ENCODE peak calls at places on chromosomes 3 and 15, in four cellular contexts. I is left lung; M is effector memory CD4-positive, alpha-beta T cell; R is fibroblast of lung. B is an unnamed sample.

GRCh38 chr3:174193559-174193958 is 665.6 kb upstream of the NAALADL2 start:
- DNase-seq in I (no peak), M (no peak), R (no peak), B (no peak)

GRCh38 chr3:127675651-127676391 is 3.1 kb downstream of the ABTB1 start:
- DNase-seq in I (peak; percentile 29), M (no peak), R (no peak), B (peak; percentile 53)

GRCh38 chr3:101020616-101021015 is 27.4 kb upstream of the ABI3BP start:
- DNase-seq in I (no peak), M (no peak), R (peak; percentile 9), B (no peak)

GRCh38 chr3:16512435-16513140 is 911 bp downstream of the RFTN1 start:
- DNase-seq in I (peak; percentile 66), M (peak; percentile 19), R (peak; percentile 26), B (peak; percentile 51)

GRCh38 chr15:46365612-46366011 is 730.8 kb downstream of the SQOR start:
- DNase-seq in I (no peak), M (no peak), R (peak; percentile 6), B (peak; percentile 39)

GRCh38 chr3:141940204-141940776 is 63.8 kb downstream of the ATP1B3 start:
- DNase-seq in I (no peak), M (no peak), R (peak; percentile 80), B (no peak)

GRCh38 chr3:27632431-27633223 is 89.5 kb downstream of the EOMES start:
- DNase-seq in I (peak; percentile 60), M (peak; percentile 27), R (peak; percentile 77), B (peak; percentile 83)

GRCh38 chr3:134796313-134797079 is 1.4 kb downstream of the EPHB1 start:
- DNase-seq in I (no peak), M (no peak), R (peak; percentile 28), B (peak; percentile 22)

GRCh38 chr3:63908081-63908736 is 4.0 kb downstream of the SCAANT1 start:
- DNase-seq in I (no peak), M (no peak), R (peak; percentile 42), B (no peak)

GRCh38 chr15:50148362-50148963 is 29.4 kb upstream of the ATP8B4 start:
- DNase-seq in I (no peak), M (no peak), R (peak; percentile 71), B (no peak)

GRCh38 chr3:55416381-55416821 is 70.7 kb downstream of the WNT5A start:
- DNase-seq in I (no peak), M (no peak), R (peak; percentile 89), B (no peak)

GRCh38 chr3:15205934-15206661 is at the start of gene CAPN7:
- DNase-seq in I (peak; percentile 95), M (peak; percentile 92), R (peak; percentile 93), B (peak; percentile 96)

GRCh38 chr3:49648354-49649057 is 25.6 kb upstream of the APEH start:
- DNase-seq in I (no peak), M (no peak), R (no peak), B (no peak)

GRCh38 chr3:177676148-177676547 is 478.9 kb upstream of the TBL1XR1 start:
- DNase-seq in I (no peak), M (no peak), R (no peak), B (no peak)

GRCh38 chr3:47908744-47909143 is 105.8 kb downstream of the DHX30 start:
- DNase-seq in I (no peak), M (no peak), R (peak; percentile 34), B (no peak)

DNA sequence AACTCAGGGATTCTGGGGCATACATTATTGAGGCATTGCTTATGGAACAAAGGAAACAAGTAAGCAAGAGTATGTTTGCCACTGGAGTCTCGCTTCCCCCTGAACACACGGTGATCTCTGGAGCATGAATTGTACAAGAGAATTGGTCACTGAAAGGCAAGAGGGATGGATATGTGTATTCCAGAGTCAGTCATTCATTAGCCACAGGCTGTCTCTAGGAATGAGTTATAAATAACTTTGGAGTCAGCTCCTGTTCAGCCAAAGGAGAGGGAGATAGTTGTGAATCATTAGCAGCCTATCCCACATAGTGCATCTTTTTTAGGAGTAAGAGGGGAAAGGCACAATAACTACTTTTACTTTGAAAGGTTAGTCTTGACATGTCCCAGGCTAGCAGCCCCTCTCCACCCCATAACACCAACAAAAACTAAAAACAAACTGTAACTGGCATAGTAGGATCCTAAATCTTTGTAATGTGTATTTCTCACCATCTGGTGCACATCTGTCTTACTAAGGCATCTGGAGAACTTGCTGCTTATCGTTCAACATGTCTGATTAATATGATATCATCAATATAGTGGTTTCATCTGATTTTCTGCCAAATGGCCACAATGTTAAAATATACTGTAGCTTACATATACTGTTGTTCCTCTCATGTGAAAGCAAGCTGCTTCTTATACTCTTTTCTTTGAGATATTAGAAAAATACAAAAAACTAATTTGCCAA is 462.2 kb downstream of the GRM7 start:
- DNase-seq in I (no peak), M (no peak), R (peak; percentile 67), B (no peak)
- H3K9me3 ChIP-seq in I (no peaks in the 10 kb centered on the region), M (no peaks in the 10 kb centered on the region), R (no peaks in the 10 kb centered on the region), B (no peaks in the 10 kb centered on the region)

GRCh38 chr3:75395601-75396315 is 268.4 kb upstream of the FRG2C start:
- DNase-seq in I (no peak), M (no peak), R (no peak), B (no peak)
- H3K4me3 ChIP-seq in I (peak overlapping the region; percentile 12), M (no peak overlapping the region), R (no peak overlapping the region), B (no peak overlapping the region)

DNA sequence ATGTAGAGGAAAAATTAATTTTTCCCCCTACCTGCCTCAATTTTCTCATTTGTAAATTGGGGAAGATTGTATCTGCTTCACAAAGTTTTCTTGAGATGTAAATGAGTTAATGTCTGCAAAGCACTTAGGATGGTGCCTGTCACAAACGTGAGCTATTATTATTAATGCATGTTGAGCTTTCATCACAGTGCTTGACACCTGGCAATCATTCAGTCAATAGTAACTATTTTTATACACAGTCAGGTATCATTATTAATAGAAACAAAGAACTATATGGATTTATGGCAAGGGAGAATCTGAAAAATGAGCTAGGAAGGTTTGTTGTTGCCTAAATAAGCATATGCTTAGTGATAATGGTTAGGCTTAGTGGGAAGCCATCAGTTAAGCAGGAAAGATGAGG is 238.2 kb upstream of the GRM7 start:
- DNase-seq in I (no peak), M (no peak), R (no peak), B (no peak)
- H3K4me1 ChIP-seq in I (no peaks in the 10 kb centered on the region), M (no peaks in the 10 kb centered on the region), R (no peaks in the 10 kb centered on the region), B (no peaks in the 10 kb centered on the region)

GRCh38 chr15:100385300-100385699 is 43.5 kb upstream of the ADAMTS17 start:
- DNase-seq in I (no peak), M (no peak), R (no peak), B (no peak)
- H3K9me3 ChIP-seq in I (peaks cover 26% of the 10 kb centered on the region), M (no peaks in the 10 kb centered on the region), R (no peaks in the 10 kb centered on the region), B (peaks cover 12% of the 10 kb centered on the region)

GRCh38 chr15:68113751-68114150 is 59.6 kb downstream of the PIAS1 start:
- DNase-seq in I (no peak), M (no peak), R (no peak), B (no peak)

GRCh38 chr15:68114840-68115239 is 60.7 kb downstream of the PIAS1 start:
- DNase-seq in I (no peak), M (no peak), R (no peak), B (no peak)

GRCh38 chr15:68113273-68113672 is 59.2 kb downstream of the PIAS1 start:
- DNase-seq in I (no peak), M (no peak), R (peak; percentile 33), B (no peak)

GRCh38 chr15:68112711-68113110 is 58.6 kb downstream of the PIAS1 start:
- DNase-seq in I (no peak), M (no peak), R (peak; percentile 36), B (no peak)

GRCh38 chr15:68114356-68114755 is 60.2 kb downstream of the PIAS1 start:
- DNase-seq in I (no peak), M (no peak), R (peak; percentile 50), B (no peak)
- H3K4me3 ChIP-seq in I (peak overlapping the region; percentile 10), M (no peak overlapping the region), R (peak overlapping the region; percentile 61), B (peak overlapping the region; percentile 48)

GRCh38 chr3:160698806-160699205 is 21.8 kb downstream of the ARL14 start:
- DNase-seq in I (no peak), M (no peak), R (peak; percentile 30), B (no peak)

GRCh38 chr3:160709477-160710182 is 32.7 kb downstream of the ARL14 start:
- DNase-seq in I (no peak), M (no peak), R (no peak), B (no peak)

GRCh38 chr3:160701490-160701889 is 24.5 kb downstream of the ARL14 start:
- DNase-seq in I (no peak), M (no peak), R (no peak), B (no peak)

GRCh38 chr3:160707187-160707789 is 30.3 kb downstream of the ARL14 start:
- DNase-seq in I (no peak), M (no peak), R (peak; percentile 45), B (no peak)

GRCh38 chr3:160704006-160704405 is 27.0 kb downstream of the ARL14 start:
- DNase-seq in I (no peak), M (no peak), R (peak; percentile 66), B (no peak)
- H3K4me1 ChIP-seq in I (no peaks in the 10 kb centered on the region), M (no peaks in the 10 kb centered on the region), R (no peaks in the 10 kb centered on the region), B (no peaks in the 10 kb centered on the region)

DNA sequence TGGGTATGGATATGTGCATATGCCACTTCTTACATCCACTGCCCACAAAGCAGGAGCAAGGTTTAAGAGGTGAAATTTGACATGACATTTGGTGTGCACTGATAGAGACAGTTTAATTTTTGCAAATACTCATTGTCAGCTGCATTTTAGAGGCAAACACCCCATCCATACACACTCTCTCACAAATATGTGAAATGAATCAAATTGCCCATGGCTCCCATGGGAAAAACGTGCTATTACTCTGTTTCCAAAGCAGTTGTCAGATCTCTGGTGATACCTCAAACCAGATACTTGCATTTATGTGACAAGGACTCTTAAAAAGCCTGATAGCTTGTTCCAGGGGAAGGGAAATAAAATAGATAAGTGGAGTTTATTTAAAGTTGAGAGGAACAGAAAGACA is 244.9 kb upstream of the ARPP21 start:
- DNase-seq in I (no peak), M (no peak), R (no peak), B (no peak)
- H3K9me3 ChIP-seq in I (peaks cover 29% of the 10 kb centered on the region), M (peaks cover 7% of the 10 kb centered on the region), R (no peaks in the 10 kb centered on the region), B (no peaks in the 10 kb centered on the region)

DNA sequence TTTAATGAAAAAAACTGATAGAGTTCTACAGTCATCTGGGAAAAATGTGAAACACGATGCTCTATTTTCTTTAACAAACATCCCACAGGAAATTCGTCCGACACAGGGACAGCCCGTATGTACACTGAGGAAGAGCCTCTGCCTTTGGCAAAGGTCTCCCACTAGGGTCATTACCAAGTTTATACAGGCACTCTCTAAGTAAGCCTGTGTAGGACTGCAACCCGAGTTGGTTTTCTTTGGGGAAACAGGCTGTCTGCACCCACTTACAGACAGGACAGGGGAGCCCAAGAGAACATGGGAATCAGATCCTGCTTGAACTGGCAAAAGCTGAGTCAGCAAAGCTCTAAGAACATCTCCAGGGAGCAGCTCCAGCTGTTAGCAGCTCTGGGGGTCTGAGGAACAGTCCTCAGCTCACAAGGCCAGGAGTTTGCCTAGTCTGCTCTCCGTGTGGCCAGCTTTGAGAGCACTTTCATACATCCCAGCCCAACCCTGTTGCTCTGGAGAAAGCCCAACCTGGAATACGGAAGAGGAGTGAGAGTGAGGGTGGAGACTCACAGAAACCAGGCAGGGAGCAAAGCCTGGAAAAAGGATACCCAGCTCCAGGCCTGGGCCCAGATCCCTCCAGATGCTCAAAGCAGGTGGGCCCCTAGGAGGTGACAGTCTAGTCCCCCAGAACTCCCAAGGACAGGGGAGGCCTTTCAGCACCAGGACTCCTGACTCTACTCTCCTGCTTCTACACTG is 1.9 kb downstream of the TBC1D2B start:
- DNase-seq in I (peak; percentile 75), M (no peak), R (peak; percentile 91), B (peak; percentile 65)
- H3K4me3 ChIP-seq in I (peak overlapping the region; percentile 91), M (peak overlapping the region; percentile 87), R (peak overlapping the region; percentile 54), B (peak overlapping the region; percentile 84)

GRCh38 chr3:11556851-11557644 is 86.7 kb downstream of the VGLL4 start:
- DNase-seq in I (no peak), M (no peak), R (peak; percentile 93), B (peak; percentile 71)
- H3K4me1 ChIP-seq in I (no peaks in the 10 kb centered on the region), M (no peaks in the 10 kb centered on the region), R (peaks cover 23% of the 10 kb centered on the region), B (peaks cover 39% of the 10 kb centered on the region)

B was measured in right cardiac atrium.